ENCODE peak calls at places on chromosome 21, in four cellular contexts. I, H, N and R are unnamed samples.
A peak's percentile ranks its signal among the peaks of the same experiment; 100 is the strongest.

GRCh38 chr21:29350246-29350779 is 51.6 kb downstream of the BACH1 start:
- DNase-seq in I (peak; percentile 40), N (no peak), H (no peak), R (no peak)

GRCh38 chr21:46029201-46029924 is 47.8 kb downstream of the COL6A1 start:
- DNase-seq in H (no peak), I (peak; percentile 82), N (no peak), R (no peak)

GRCh38 chr21:22758478-22758877 is 1760.3 kb downstream of the NCAM2 start:
- DNase-seq in H (no peak), N (no peak), I (no peak), R (no peak)

GRCh38 chr21:45534591-45535331 is 7.5 kb downstream of the SLC19A1 start:
- DNase-seq in N (no peak), I (no peak), H (peak; percentile 59), R (no peak)

GRCh38 chr21:37642493-37642892 is 273.8 kb downstream of the KCNJ6 start:
- DNase-seq in I (no peak), N (no peak), H (peak; percentile 51), R (no peak)

GRCh38 chr21:38909929-38910328 is 104.2 kb downstream of the ETS2 start:
- DNase-seq in I (no peak), H (no peak), N (no peak), R (no peak)

GRCh38 chr21:15592271-15592860 is 137.4 kb upstream of the USP25 start:
- DNase-seq in H (peak; percentile 51), I (peak; percentile 45), N (no peak), R (no peak)

GRCh38 chr21:45830720-45831366 is 150.7 kb upstream of the COL6A1 start:
- DNase-seq in H (no peak), N (no peak), I (no peak), R (no peak)

GRCh38 chr21:45448283-45448809 is 43.4 kb downstream of the COL18A1 start:
- DNase-seq in N (no peak), I (no peak), H (no peak), R (no peak)

GRCh38 chr21:46329796-46330195 is 5.8 kb downstream of the PCNT start:
- DNase-seq in I (no peak), N (no peak), H (no peak), R (no peak)

GRCh38 chr21:45985471-45986315 is 4.1 kb downstream of the COL6A1 start:
- DNase-seq in H (no peak), I (no peak), N (no peak), R (no peak)

GRCh38 chr21:37367758-37368535 is 1.4 kb downstream of the DYRK1A start:
- DNase-seq in H (peak; percentile 60), N (no peak), I (peak; percentile 35), R (no peak)

GRCh38 chr21:27060190-27060589 is 93.3 kb upstream of the ADAMTS5 start:
- DNase-seq in N (no peak), I (peak; percentile 82), H (no peak), R (no peak)

GRCh38 chr21:43925096-43925481 is 60.1 kb downstream of the AGPAT3 start:
- DNase-seq in H (no peak), N (no peak), I (no peak), R (no peak)
- TF ChIP-seq POLR2A in H (no peak), N (no peak), I (no peak), R (no peak)

GRCh38 chr21:42534361-42534900 is 20.8 kb downstream of the SLC37A1 start:
- DNase-seq in I (no peak), H (peak; percentile 80), N (no peak), R (no peak)
- TF ChIP-seq POLR2A in I (no peak), H (no peak), N (no peak), R (peak; percentile 29)

DNA sequence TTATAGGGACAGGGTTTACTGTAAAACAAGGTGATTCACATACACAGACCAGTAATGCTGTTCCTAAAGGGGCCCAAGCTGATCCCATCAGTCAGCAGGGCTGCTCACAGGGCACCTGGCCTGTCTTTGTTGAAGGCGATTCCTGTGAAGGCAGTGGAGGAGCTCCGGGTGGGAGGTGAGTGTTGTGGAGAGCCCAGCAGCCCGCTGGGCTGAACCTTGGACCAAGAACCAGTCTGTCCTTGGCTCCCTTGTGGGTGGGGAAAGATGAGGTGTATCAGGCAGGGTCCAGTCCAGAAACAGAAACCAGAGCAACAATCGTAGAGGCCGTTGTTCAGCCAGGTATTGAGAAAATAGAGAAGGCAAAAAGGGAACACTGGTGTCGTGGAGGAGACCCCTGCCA is 12.5 kb downstream of the PDXK start:
- DNase-seq in I (no peak), N (no peak), H (no peak), R (no peak)
- TF ChIP-seq POLR2A in I (no peak), N (no peak), H (no peak), R (no peak)

GRCh38 chr21:14531927-14532326 is 14.2 kb downstream of the SAMSN1 start:
- DNase-seq in N (no peak), I (no peak), H (peak; percentile 19), R (no peak)

GRCh38 chr21:14530574-14530973 is 15.5 kb downstream of the SAMSN1 start:
- DNase-seq in I (no peak), N (no peak), H (peak; percentile 24), R (no peak)

GRCh38 chr21:14535702-14536101 is 10.4 kb downstream of the SAMSN1 start:
- DNase-seq in H (no peak), N (no peak), I (no peak), R (no peak)

GRCh38 chr21:14536929-14537328 is 9.2 kb downstream of the SAMSN1 start:
- DNase-seq in I (no peak), N (no peak), H (no peak), R (no peak)

GRCh38 chr21:14533555-14534400 is 12.3 kb downstream of the SAMSN1 start:
- DNase-seq in H (peak; percentile 57), N (no peak), I (no peak), R (no peak)
- TF ChIP-seq POLR2A in H (no peak), N (no peak), I (no peak), R (no peak)